ENCODE peak calls at places on chromosomes 6 and 20, in four cellular contexts. One of them, this sample, is unnamed.

GRCh38 chr6:132525866-132526265 is 12.2 kb upstream of the TAAR9 start:
- DNase-seq in astrocyte: no peak
- DNase-seq in lower lobe of right lung: no peak
- DNase-seq in endodermal cell: peak; percentile 53
- DNase-seq in this sample: no peak

GRCh38 chr6:21738180-21739094 is 144.9 kb downstream of the SOX4 start:
- DNase-seq in endodermal cell: no peak
- DNase-seq in astrocyte: no peak
- DNase-seq in lower lobe of right lung: no peak
- DNase-seq in this sample: no peak

GRCh38 chr6:68967549-68968300 is 332.6 kb downstream of the ADGRB3 start:
- DNase-seq in astrocyte: peak; percentile 8
- DNase-seq in endodermal cell: peak; percentile 87
- DNase-seq in lower lobe of right lung: peak; percentile 57
- DNase-seq in this sample: peak; percentile 48

GRCh38 chr20:63402178-63402859 is 41.2 kb upstream of the CHRNA4 start:
- DNase-seq in endodermal cell: no peak
- DNase-seq in lower lobe of right lung: no peak
- DNase-seq in astrocyte: no peak
- DNase-seq in this sample: no peak

GRCh38 chr6:131643262-131643631 is 6.1 kb downstream of the ENPP3 start:
- DNase-seq in astrocyte: no peak
- DNase-seq in endodermal cell: no peak
- DNase-seq in lower lobe of right lung: no peak
- DNase-seq in this sample: no peak

GRCh38 chr6:134750669-134751068 is 199.2 kb downstream of the ALDH8A1 start:
- DNase-seq in lower lobe of right lung: no peak
- DNase-seq in astrocyte: peak; percentile 50
- DNase-seq in endodermal cell: no peak
- DNase-seq in this sample: no peak

GRCh38 chr6:66555082-66555481 is 848.1 kb upstream of the EYS start:
- DNase-seq in lower lobe of right lung: no peak
- DNase-seq in astrocyte: no peak
- DNase-seq in endodermal cell: no peak
- DNase-seq in this sample: no peak

GRCh38 chr6:83514877-83515466 is 2.6 kb downstream of the PRSS35 start:
- DNase-seq in astrocyte: peak; percentile 33
- DNase-seq in lower lobe of right lung: no peak
- DNase-seq in endodermal cell: peak; percentile 69
- DNase-seq in this sample: no peak

GRCh38 chr6:25312703-25313102 is 33.5 kb downstream of the CARMIL1 start:
- DNase-seq in endodermal cell: no peak
- DNase-seq in lower lobe of right lung: no peak
- DNase-seq in astrocyte: peak; percentile 58
- DNase-seq in this sample: no peak

DNA sequence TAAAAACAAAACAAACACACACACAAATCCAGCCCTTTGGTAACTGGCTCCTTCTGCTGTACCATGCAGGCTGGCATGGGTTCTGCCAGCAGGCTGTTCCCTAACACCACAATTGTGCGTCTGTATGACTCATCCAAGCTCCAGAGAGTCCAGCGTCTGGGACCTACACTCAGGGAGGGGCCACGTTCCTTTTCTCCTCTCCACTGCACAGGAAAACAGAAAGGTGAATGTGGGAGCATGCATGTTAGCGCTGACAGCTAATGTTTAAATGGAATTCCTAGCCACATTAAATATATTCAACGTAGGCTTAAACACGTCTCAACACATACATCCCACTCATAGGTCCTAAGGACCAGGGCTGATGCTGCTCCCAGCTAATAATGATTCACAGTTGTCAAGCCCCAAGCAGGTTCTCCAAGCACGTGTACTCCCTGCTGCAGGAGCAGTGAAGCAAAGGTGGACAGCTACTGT is 20.7 kb downstream of the MAP1LC3A start:
- DNase-seq in endodermal cell: no peak
- DNase-seq in astrocyte: peak; percentile 68
- DNase-seq in lower lobe of right lung: no peak
- DNase-seq in this sample: no peak
- TF ChIP-seq CTCF in endodermal cell: no peak
- TF ChIP-seq CTCF in astrocyte: peak; percentile 65
- TF ChIP-seq CTCF in lower lobe of right lung: peak; percentile 38
- TF ChIP-seq CTCF in this sample: no peak

DNA sequence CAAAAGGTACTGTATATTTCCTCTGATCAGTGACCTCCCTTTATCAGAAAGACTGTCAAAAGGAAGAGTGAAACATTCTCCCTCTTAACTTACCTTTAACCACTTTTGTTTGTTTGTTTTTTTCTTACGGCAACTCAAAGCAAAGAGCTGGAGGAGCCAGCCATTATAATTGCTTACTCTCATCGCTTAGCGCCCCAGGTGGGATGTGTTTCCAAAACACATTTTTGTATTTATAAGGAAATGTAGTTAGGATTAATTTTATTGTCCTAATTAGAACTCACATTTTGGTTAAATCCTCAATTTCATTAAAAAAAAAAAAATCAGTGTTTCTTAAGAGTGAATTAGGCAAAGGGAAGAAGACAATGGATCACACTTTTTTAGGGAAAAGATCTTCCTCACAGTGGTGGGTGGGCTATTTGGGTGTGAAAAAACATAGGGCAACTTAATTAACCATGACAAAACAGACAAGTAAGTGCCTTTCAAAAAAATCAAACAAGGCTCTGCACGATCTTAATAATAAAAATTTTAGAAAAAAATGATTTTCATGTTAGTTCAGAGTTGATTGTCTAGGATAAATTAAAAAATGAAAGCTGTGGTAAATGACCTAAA is 1.2 kb upstream of the PHACTR2 start:
- DNase-seq in lower lobe of right lung: no peak
- DNase-seq in astrocyte: no peak
- DNase-seq in endodermal cell: peak; percentile 66
- DNase-seq in this sample: no peak
- H3K4me3 ChIP-seq in lower lobe of right lung: no peak overlapping the region
- H3K4me3 ChIP-seq in astrocyte: no peak overlapping the region
- H3K4me3 ChIP-seq in endodermal cell: peak overlapping the region; percentile 64
- H3K4me3 ChIP-seq in this sample: no peak overlapping the region

GRCh38 chr6:33801611-33802010 is 2.2 kb downstream of the MLN start:
- DNase-seq in lower lobe of right lung: no peak
- DNase-seq in endodermal cell: no peak
- DNase-seq in astrocyte: no peak
- DNase-seq in this sample: no peak
- H3K27me3 ChIP-seq in lower lobe of right lung: peaks cover 16% of the 10 kb centered on the region
- H3K27me3 ChIP-seq in endodermal cell: no peaks in the 10 kb centered on the region
- H3K27me3 ChIP-seq in astrocyte: peaks cover 5% of the 10 kb centered on the region
- H3K27me3 ChIP-seq in this sample: no peaks in the 10 kb centered on the region

GRCh38 chr6:137573739-137574138 is 79.5 kb upstream of the OLIG3 start:
- DNase-seq in endodermal cell: peak; percentile 57
- DNase-seq in astrocyte: no peak
- DNase-seq in lower lobe of right lung: no peak
- DNase-seq in this sample: no peak

GRCh38 chr6:137570307-137570832 is 76.2 kb upstream of the OLIG3 start:
- DNase-seq in astrocyte: no peak
- DNase-seq in lower lobe of right lung: no peak
- DNase-seq in endodermal cell: no peak
- DNase-seq in this sample: no peak

GRCh38 chr6:137568067-137568466 is 73.9 kb upstream of the OLIG3 start:
- DNase-seq in endodermal cell: no peak
- DNase-seq in lower lobe of right lung: no peak
- DNase-seq in astrocyte: no peak
- DNase-seq in this sample: no peak

DNA sequence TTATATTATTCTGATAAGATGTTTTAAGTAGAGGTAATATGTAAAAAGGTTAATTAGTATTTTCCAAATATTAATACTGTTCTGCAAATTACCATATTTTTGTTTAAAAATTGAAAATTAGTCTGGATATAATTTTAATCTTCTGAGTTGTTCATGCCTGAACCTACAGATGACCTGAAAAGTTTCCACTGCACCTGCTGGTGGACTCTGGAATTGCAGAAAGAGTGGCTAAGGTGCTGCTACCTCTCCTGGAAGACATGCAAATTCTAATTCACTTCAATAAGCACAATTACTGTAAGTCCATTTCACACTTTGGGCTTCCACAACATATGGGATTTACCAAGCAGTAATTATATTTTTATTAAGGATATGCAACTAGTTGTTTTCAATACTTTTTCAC is 77.7 kb upstream of the OLIG3 start:
- DNase-seq in endodermal cell: peak; percentile 88
- DNase-seq in lower lobe of right lung: no peak
- DNase-seq in astrocyte: no peak
- DNase-seq in this sample: peak; percentile 74
- TF ChIP-seq CTCF in endodermal cell: peak; percentile 87
- TF ChIP-seq CTCF in lower lobe of right lung: peak; percentile 57
- TF ChIP-seq CTCF in astrocyte: peak; percentile 45
- TF ChIP-seq CTCF in this sample: peak; percentile 90

DNA sequence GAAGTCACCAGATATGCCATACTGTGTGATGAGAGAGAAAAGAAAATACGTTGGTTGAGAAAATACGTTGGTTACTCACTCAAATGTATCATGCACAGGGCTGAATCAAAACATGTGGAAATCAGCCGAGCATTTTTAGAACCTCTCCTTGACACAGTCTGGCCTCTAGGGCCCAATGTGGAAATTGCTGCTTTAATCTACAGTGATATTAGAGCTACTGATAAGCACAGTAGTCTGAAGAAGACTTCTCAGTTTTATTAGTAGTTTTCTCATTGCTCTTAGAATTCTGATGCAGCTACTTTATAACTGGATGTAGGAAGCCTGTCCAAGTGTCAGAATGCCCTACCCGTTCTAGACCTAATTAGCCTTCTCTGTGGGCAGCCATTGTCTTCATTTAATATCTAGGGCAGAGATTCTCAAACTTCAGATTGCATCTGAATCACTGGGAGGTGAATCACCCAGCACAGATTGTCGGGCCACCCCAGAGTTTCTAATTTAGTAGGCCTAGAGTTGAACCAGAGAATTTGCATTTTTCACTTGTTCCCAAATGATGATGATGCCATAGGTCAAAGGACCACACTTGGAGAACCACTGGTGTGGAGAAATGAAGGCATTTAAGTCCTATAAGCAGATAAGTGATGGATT is 229.1 kb downstream of the PLCB1 start:
- DNase-seq in lower lobe of right lung: no peak
- DNase-seq in endodermal cell: no peak
- DNase-seq in astrocyte: peak; percentile 67
- DNase-seq in this sample: no peak
- H3K4me3 ChIP-seq in lower lobe of right lung: no peak overlapping the region
- H3K4me3 ChIP-seq in endodermal cell: peak overlapping the region; percentile 67
- H3K4me3 ChIP-seq in astrocyte: no peak overlapping the region
- H3K4me3 ChIP-seq in this sample: no peak overlapping the region

DNA sequence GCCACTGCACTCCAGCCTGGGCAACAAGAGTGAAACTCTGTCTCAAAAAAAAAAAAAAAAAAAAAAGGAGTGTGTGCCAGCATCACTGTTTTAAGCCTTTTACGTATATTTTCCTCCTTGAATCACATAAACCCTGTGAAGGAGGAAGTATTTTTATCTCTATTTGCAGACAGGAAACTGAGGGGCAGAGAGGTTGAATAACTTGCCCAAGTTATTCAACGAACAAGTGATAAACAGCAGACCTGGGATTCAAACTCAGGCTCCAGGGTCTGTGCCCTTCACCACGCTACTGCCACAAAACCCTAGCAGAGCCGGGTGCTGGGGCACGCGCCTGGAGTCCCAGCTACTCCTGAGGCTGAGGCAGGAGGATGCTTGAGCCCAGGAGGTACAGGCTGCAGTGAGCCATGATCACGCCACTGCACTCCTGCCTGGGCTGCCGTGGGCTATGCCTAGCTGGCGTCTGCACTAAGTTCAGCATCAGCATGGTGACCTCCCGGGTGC is 9.4 kb upstream of the AVP start:
- DNase-seq in lower lobe of right lung: no peak
- DNase-seq in astrocyte: no peak
- DNase-seq in endodermal cell: no peak
- DNase-seq in this sample: no peak
- H3K27me3 ChIP-seq in lower lobe of right lung: peaks cover 46% of the 10 kb centered on the region
- H3K27me3 ChIP-seq in astrocyte: peaks cover 9% of the 10 kb centered on the region
- H3K27me3 ChIP-seq in endodermal cell: peaks cover 27% of the 10 kb centered on the region
- H3K27me3 ChIP-seq in this sample: no peaks in the 10 kb centered on the region

GRCh38 chr6:73798592-73798991 is 102.6 kb downstream of the CD109 start:
- DNase-seq in lower lobe of right lung: no peak
- DNase-seq in astrocyte: peak; percentile 95
- DNase-seq in endodermal cell: peak; percentile 68
- DNase-seq in this sample: no peak
- TF ChIP-seq CTCF in lower lobe of right lung: no peak
- TF ChIP-seq CTCF in astrocyte: peak; percentile 62
- TF ChIP-seq CTCF in endodermal cell: peak; percentile 63
- TF ChIP-seq CTCF in this sample: no peak

GRCh38 chr20:34875657-34876160 is 703 bp upstream of the ACSS2 start:
- DNase-seq in endodermal cell: no peak
- DNase-seq in astrocyte: no peak
- DNase-seq in lower lobe of right lung: no peak
- DNase-seq in this sample: no peak
- H3K4me3 ChIP-seq in endodermal cell: peak overlapping the region; percentile 85
- H3K4me3 ChIP-seq in astrocyte: peak overlapping the region; percentile 59
- H3K4me3 ChIP-seq in lower lobe of right lung: peak overlapping the region; percentile 82
- H3K4me3 ChIP-seq in this sample: peak overlapping the region; percentile 68